ENCODE peak calls at places on chromosomes 11 and 22, in four cellular contexts. One of them, this sample, is unnamed.

GRCh38 chr11:71251761-71252433 is 480 bp downstream of the SHANK2 start:
- DNase-seq in Peyer's patch: peak
- DNase-seq in gastrocnemius medialis: no peak
- DNase-seq in tibial nerve: no peak
- DNase-seq in this sample: peak

GRCh38 chr11:82557274-82557673 is 176.4 kb downstream of the FAM181B start:
- DNase-seq in gastrocnemius medialis: no peak
- DNase-seq in tibial nerve: no peak
- DNase-seq in Peyer's patch: no peak
- DNase-seq in this sample: peak

GRCh38 chr11:706957-707816 is 1.2 kb downstream of the EPS8L2 start:
- DNase-seq in Peyer's patch: peak
- DNase-seq in tibial nerve: no peak
- DNase-seq in gastrocnemius medialis: no peak
- DNase-seq in this sample: no peak

GRCh38 chr22:50568626-50569025 is 5.9 kb upstream of the SYCE3 start:
- DNase-seq in Peyer's patch: no peak
- DNase-seq in gastrocnemius medialis: no peak
- DNase-seq in tibial nerve: no peak
- DNase-seq in this sample: no peak

GRCh38 chr22:44307509-44308169 is 5.1 kb downstream of the SHISAL1 start:
- DNase-seq in Peyer's patch: no peak
- DNase-seq in gastrocnemius medialis: no peak
- DNase-seq in tibial nerve: no peak
- DNase-seq in this sample: no peak

GRCh38 chr22:30574095-30574981 is at the start of gene GAL3ST1:
- DNase-seq in gastrocnemius medialis: no peak
- DNase-seq in tibial nerve: no peak
- DNase-seq in Peyer's patch: peak
- DNase-seq in this sample: no peak

GRCh38 chr22:32996702-32997101 is 61.5 kb downstream of the SYN3 start:
- DNase-seq in tibial nerve: peak
- DNase-seq in gastrocnemius medialis: peak
- DNase-seq in Peyer's patch: no peak
- DNase-seq in this sample: no peak

GRCh38 chr11:46906596-46906995 is 11.8 kb downstream of the LRP4 start:
- DNase-seq in Peyer's patch: no peak
- DNase-seq in tibial nerve: no peak
- DNase-seq in gastrocnemius medialis: no peak
- DNase-seq in this sample: peak

GRCh38 chr11:66001941-66002647 is at the start of the genes BANF1 and EIF1AD:
- DNase-seq in tibial nerve: peak
- DNase-seq in Peyer's patch: peak
- DNase-seq in gastrocnemius medialis: peak
- DNase-seq in this sample: peak
- TF ChIP-seq POLR2A in tibial nerve: peak
- TF ChIP-seq POLR2A in Peyer's patch: peak
- TF ChIP-seq POLR2A in gastrocnemius medialis: peak
- TF ChIP-seq POLR2A in this sample: peak

DNA sequence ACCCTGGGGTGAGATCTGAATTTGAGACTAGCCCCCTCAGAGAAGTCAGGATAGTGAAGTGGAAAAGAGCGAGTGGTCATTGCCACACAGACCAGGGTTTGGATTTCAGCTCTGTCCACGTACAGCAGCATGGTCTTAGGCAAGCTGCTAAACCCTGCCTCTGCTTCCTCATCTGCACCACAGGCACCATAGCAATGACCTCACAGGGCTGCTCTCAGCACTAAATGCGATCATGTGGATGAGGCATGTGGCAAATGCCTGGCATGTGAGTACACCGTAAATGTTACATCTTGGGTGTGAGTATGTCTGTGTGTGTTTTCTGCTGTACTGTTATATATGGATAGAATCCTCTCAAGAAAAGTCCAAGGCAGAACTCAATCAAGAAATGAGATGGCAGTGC is 15.8 kb downstream of the NAV2 start:
- DNase-seq in tibial nerve: no peak
- DNase-seq in gastrocnemius medialis: no peak
- DNase-seq in Peyer's patch: no peak
- DNase-seq in this sample: no peak
- TF ChIP-seq POLR2A in tibial nerve: no peak
- TF ChIP-seq POLR2A in gastrocnemius medialis: no peak
- TF ChIP-seq POLR2A in Peyer's patch: no peak
- TF ChIP-seq POLR2A in this sample: no peak

GRCh38 chr22:40408718-40409612 is 38.6 kb downstream of the SGSM3 start:
- DNase-seq in Peyer's patch: no peak
- DNase-seq in tibial nerve: no peak
- DNase-seq in gastrocnemius medialis: no peak
- DNase-seq in this sample: no peak

GRCh38 chr22:40405178-40406062 is 35.0 kb downstream of the SGSM3 start:
- DNase-seq in tibial nerve: no peak
- DNase-seq in Peyer's patch: no peak
- DNase-seq in gastrocnemius medialis: no peak
- DNase-seq in this sample: peak

GRCh38 chr22:40406063-40406890 is 35.9 kb downstream of the SGSM3 start:
- DNase-seq in tibial nerve: no peak
- DNase-seq in Peyer's patch: no peak
- DNase-seq in gastrocnemius medialis: no peak
- DNase-seq in this sample: peak

GRCh38 chr22:40407831-40408717 is 37.7 kb downstream of the SGSM3 start:
- DNase-seq in tibial nerve: no peak
- DNase-seq in Peyer's patch: no peak
- DNase-seq in gastrocnemius medialis: no peak
- DNase-seq in this sample: peak

DNA sequence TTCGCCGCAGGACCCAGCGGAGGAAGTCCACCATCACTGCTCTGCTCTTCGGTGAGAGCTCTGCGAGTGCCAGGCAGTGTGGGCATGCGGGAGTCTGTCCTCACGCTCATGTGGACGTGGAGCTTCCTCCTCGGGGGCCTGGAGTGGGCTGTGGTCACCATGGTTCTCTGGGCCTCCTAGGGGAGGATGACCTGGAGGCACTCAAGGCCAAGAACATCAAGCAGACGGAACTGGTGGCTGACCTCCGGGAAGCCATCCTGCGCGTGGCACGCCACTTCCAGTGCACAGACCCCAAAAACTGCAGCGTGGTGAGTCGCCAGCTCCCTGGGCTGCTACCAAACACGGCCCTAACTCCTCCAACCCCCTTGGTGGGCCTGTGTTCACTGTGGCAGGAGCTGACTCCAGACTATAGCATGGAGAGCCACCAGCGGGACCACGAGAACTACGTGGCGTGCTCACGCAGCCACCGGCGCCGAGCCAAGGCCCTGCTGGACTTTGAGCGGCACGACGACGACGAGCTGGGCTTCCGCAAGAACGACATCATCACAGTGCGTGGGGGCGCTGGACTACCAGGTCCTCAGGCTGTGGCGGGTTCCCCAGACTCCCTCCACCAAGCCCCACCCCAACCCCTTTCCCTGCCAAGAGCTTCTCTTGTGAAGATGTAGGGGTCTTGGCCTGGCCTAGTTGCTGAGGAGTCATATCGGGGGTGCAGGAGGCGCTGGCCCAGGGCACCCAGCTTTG is 36.8 kb downstream of the SGSM3 start:
- DNase-seq in gastrocnemius medialis: no peak
- DNase-seq in tibial nerve: no peak
- DNase-seq in Peyer's patch: no peak
- DNase-seq in this sample: peak
- TF ChIP-seq POLR2A in gastrocnemius medialis: no peak
- TF ChIP-seq POLR2A in tibial nerve: no peak
- TF ChIP-seq POLR2A in Peyer's patch: no peak
- TF ChIP-seq POLR2A in this sample: no peak

DNA sequence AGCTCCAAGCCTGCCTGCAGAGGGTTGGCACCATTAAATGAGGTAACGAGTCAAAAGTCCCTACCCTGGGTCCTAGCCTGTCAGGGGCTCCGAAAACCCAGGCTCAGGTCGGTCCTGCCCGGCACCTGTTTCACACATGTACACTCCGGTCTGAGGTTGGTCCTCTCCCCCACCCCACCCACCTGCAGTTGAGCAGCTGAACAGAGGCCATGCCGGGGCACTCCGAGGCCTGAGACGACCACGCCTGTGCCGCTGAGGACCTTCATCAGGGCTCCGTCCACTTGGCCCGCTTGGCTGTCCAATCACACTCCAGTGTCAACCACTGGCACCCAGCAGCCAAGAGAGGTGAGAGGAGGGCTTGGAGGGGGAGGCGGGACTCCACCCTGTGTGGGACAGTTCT is 1.6 kb downstream of the TSSC4 start:
- DNase-seq in gastrocnemius medialis: no peak
- DNase-seq in Peyer's patch: no peak
- DNase-seq in tibial nerve: no peak
- DNase-seq in this sample: peak
- TF ChIP-seq POLR2A in gastrocnemius medialis: no peak
- TF ChIP-seq POLR2A in Peyer's patch: no peak
- TF ChIP-seq POLR2A in tibial nerve: no peak
- TF ChIP-seq POLR2A in this sample: no peak

DNA sequence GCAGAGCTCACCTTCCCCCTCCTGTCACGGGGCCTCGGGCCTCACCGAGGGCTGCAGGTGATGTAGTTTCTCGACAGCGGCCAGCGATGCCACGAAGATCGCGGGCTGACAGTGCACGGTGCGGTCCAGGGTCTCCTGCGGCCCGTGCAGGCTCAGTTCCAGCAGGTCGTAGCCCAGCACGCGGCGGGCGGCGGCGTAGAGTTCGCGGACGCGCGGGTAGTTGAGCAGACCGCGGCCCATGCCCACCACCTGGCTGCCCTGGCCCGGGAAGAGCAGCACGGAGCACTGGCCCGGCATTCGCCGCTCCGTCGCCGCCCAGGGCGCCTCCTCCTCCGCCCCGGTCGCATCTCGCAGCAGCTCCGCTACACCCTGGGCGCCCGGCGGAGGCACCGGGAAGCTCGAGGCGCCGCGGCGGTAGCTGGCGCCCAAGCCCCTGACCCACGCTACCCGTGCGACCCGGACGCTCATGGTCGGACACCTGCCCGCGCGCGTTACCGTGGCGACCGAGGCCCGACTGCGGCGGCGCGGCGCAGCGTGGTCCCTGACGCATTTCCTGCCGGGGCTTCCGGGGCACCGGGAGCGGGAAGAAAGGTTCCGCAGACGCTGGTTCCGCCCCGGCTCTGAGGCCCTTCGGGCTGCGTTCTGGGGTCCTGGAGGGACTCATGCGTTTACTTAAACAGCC is at the start of gene MCAT:
- DNase-seq in gastrocnemius medialis: peak
- DNase-seq in Peyer's patch: peak
- DNase-seq in tibial nerve: peak
- DNase-seq in this sample: peak
- TF ChIP-seq POLR2A in gastrocnemius medialis: peak
- TF ChIP-seq POLR2A in Peyer's patch: peak
- TF ChIP-seq POLR2A in tibial nerve: no peak
- TF ChIP-seq POLR2A in this sample: no peak

GRCh38 chr11:130069684-130070108 is at the start of gene APLP2:
- DNase-seq in tibial nerve: peak
- DNase-seq in gastrocnemius medialis: peak
- DNase-seq in Peyer's patch: peak
- DNase-seq in this sample: peak
- TF ChIP-seq POLR2A in tibial nerve: peak
- TF ChIP-seq POLR2A in gastrocnemius medialis: peak
- TF ChIP-seq POLR2A in Peyer's patch: peak
- TF ChIP-seq POLR2A in this sample: peak

This sample was measured in spleen.